ENCODE peak calls at places on chromosomes 12 and 14, in eight cellular contexts. One of them, this sample, is unnamed.

GRCh38 chr12:28622416-28622815 is 432.2 kb downstream of the CCDC91 start:
- DNase-seq in cardiac muscle cell: peak; percentile 65
- DNase-seq in GM23248: peak; percentile 78
- DNase-seq in mesenchymal stem cell: peak; percentile 38
- DNase-seq in ovary: no peak
- DNase-seq in uterus: no peak
- DNase-seq in HCT116: no peak
- DNase-seq in gastrocnemius medialis: no peak
- DNase-seq in this sample: no peak

GRCh38 chr12:41476499-41476898 is 288.4 kb downstream of the PDZRN4 start:
- DNase-seq in gastrocnemius medialis: no peak
- DNase-seq in cardiac muscle cell: no peak
- DNase-seq in ovary: no peak
- DNase-seq in GM23248: no peak
- DNase-seq in HCT116: no peak
- DNase-seq in uterus: no peak
- DNase-seq in mesenchymal stem cell: no peak
- DNase-seq in this sample: no peak

GRCh38 chr14:64061706-64062105 is 208.9 kb downstream of the SYNE2 start:
- DNase-seq in GM23248: no peak
- DNase-seq in ovary: no peak
- DNase-seq in gastrocnemius medialis: no peak
- DNase-seq in uterus: no peak
- DNase-seq in mesenchymal stem cell: no peak
- DNase-seq in cardiac muscle cell: no peak
- DNase-seq in HCT116: no peak
- DNase-seq in this sample: no peak

GRCh38 chr14:84340938-84341337 is 1189.0 kb upstream of the FLRT2 start:
- DNase-seq in mesenchymal stem cell: peak; percentile 76
- DNase-seq in ovary: no peak
- DNase-seq in GM23248: no peak
- DNase-seq in cardiac muscle cell: peak; percentile 46
- DNase-seq in HCT116: no peak
- DNase-seq in uterus: no peak
- DNase-seq in gastrocnemius medialis: no peak
- DNase-seq in this sample: no peak

GRCh38 chr12:73935817-73936216 is 601.8 kb upstream of the ATXN7L3B start:
- DNase-seq in HCT116: peak; percentile 24
- DNase-seq in uterus: no peak
- DNase-seq in GM23248: no peak
- DNase-seq in ovary: no peak
- DNase-seq in cardiac muscle cell: no peak
- DNase-seq in mesenchymal stem cell: peak; percentile 6
- DNase-seq in gastrocnemius medialis: no peak
- DNase-seq in this sample: no peak

GRCh38 chr14:33375781-33376180 is 437.1 kb downstream of the NPAS3 start:
- DNase-seq in HCT116: no peak
- DNase-seq in mesenchymal stem cell: no peak
- DNase-seq in cardiac muscle cell: peak; percentile 47
- DNase-seq in gastrocnemius medialis: no peak
- DNase-seq in uterus: no peak
- DNase-seq in ovary: no peak
- DNase-seq in GM23248: no peak
- DNase-seq in this sample: no peak

GRCh38 chr14:51157012-51157411 is 62.1 kb upstream of the TRIM9 start:
- DNase-seq in ovary: no peak
- DNase-seq in HCT116: peak; percentile 16
- DNase-seq in gastrocnemius medialis: no peak
- DNase-seq in cardiac muscle cell: peak; percentile 66
- DNase-seq in uterus: no peak
- DNase-seq in mesenchymal stem cell: peak; percentile 18
- DNase-seq in GM23248: peak; percentile 57
- DNase-seq in this sample: no peak

GRCh38 chr14:21526672-21527319 is 650 bp upstream of the SALL2 start:
- DNase-seq in uterus: no peak
- DNase-seq in gastrocnemius medialis: no peak
- DNase-seq in HCT116: no peak
- DNase-seq in mesenchymal stem cell: no peak
- DNase-seq in GM23248: no peak
- DNase-seq in cardiac muscle cell: no peak
- DNase-seq in ovary: no peak
- DNase-seq in this sample: no peak

GRCh38 chr14:21309238-21309636 is 29.4 kb downstream of the RPGRIP1 start:
- DNase-seq in GM23248: no peak
- DNase-seq in HCT116: no peak
- DNase-seq in cardiac muscle cell: no peak
- DNase-seq in ovary: no peak
- DNase-seq in mesenchymal stem cell: no peak
- DNase-seq in gastrocnemius medialis: no peak
- DNase-seq in uterus: no peak
- DNase-seq in this sample: no peak

GRCh38 chr12:124927325-124928094 is 13.1 kb upstream of the UBC start:
- DNase-seq in mesenchymal stem cell: peak; percentile 92
- DNase-seq in GM23248: peak; percentile 89
- DNase-seq in HCT116: peak; percentile 84
- DNase-seq in cardiac muscle cell: peak; percentile 84
- DNase-seq in gastrocnemius medialis: peak; percentile 91
- DNase-seq in uterus: peak; percentile 91
- DNase-seq in ovary: peak; percentile 91
- DNase-seq in this sample: peak; percentile 89

GRCh38 chr12:34287437-34287836 is 265.1 kb downstream of the ALG10 start:
- DNase-seq in cardiac muscle cell: no peak
- DNase-seq in HCT116: no peak
- DNase-seq in gastrocnemius medialis: no peak
- DNase-seq in mesenchymal stem cell: no peak
- DNase-seq in GM23248: no peak
- DNase-seq in ovary: no peak
- DNase-seq in uterus: no peak
- DNase-seq in this sample: no peak
- H3K9me3 ChIP-seq in cardiac muscle cell: peaks cover 4% of the 10 kb centered on the region
- H3K9me3 ChIP-seq in HCT116: peaks cover 8% of the 10 kb centered on the region
- H3K9me3 ChIP-seq in gastrocnemius medialis: no peaks in the 10 kb centered on the region
- H3K9me3 ChIP-seq in mesenchymal stem cell: peaks cover 38% of the 10 kb centered on the region
- H3K9me3 ChIP-seq in GM23248: no peaks in the 10 kb centered on the region
- H3K9me3 ChIP-seq in ovary: peaks cover 6% of the 10 kb centered on the region
- H3K9me3 ChIP-seq in uterus: no peaks in the 10 kb centered on the region
- H3K9me3 ChIP-seq in this sample: peaks cover 48% of the 10 kb centered on the region

DNA sequence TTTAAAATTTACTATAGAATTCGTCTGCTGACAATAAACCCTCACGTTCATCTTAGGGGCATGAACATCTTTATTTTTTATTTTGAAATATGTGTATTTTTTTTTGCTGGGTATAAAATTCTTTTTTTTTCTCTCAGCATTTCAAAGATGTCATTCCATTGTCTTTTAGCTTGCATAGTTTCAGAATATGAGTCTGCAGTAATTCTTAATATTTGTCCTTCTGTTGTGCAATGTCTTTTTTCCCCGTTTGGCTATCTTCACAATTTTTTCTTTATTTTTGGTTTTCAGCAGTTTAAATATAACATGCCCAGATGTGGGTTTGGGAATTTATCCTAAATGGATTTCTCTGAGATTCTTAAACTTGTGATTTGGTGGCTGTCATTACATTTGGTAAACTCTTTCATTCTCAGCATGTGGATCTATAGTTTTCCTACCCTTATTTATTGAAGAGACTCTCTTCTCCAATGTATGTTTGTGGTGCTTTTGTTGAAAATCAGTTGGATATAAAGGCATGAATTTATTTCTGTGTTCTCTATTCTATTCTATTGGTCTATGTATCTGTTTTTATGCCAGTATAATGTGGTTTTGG is 37.8 kb upstream of the PLBD1 start:
- DNase-seq in GM23248: peak; percentile 16
- DNase-seq in HCT116: no peak
- DNase-seq in uterus: no peak
- DNase-seq in cardiac muscle cell: no peak
- DNase-seq in mesenchymal stem cell: no peak
- DNase-seq in ovary: no peak
- DNase-seq in gastrocnemius medialis: no peak
- DNase-seq in this sample: no peak
- H3K9me3 ChIP-seq in GM23248: peaks cover 4% of the 10 kb centered on the region
- H3K9me3 ChIP-seq in HCT116: peaks cover 10% of the 10 kb centered on the region
- H3K9me3 ChIP-seq in uterus: no peaks in the 10 kb centered on the region
- H3K9me3 ChIP-seq in cardiac muscle cell: no peaks in the 10 kb centered on the region
- H3K9me3 ChIP-seq in mesenchymal stem cell: peaks cover 51% of the 10 kb centered on the region
- H3K9me3 ChIP-seq in ovary: no peaks in the 10 kb centered on the region
- H3K9me3 ChIP-seq in gastrocnemius medialis: peaks cover 7% of the 10 kb centered on the region
- H3K9me3 ChIP-seq in this sample: peaks cover 5% of the 10 kb centered on the region

DNA sequence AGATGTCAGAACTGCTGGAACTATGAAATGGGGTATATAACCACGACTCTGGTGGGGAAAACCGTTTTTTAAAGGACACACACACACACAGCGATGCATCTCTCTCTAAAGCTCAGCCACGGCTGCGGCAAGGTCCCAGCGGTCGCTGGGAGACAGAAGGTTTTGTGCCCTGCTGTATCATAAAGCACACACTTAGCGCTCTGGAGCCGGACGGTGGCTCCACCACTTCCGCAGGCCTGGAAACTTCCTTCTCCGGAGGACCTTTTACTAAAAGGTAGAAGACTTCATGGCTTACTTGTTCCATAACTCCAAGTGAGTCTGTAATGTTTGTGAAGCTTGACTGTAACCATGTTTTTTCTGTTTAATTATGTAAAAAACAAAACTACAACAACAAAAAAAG is 349.3 kb downstream of the DIO2 start:
- DNase-seq in GM23248: no peak
- DNase-seq in gastrocnemius medialis: no peak
- DNase-seq in uterus: no peak
- DNase-seq in cardiac muscle cell: no peak
- DNase-seq in HCT116: no peak
- DNase-seq in ovary: no peak
- DNase-seq in mesenchymal stem cell: no peak
- DNase-seq in this sample: no peak
- H3K9me3 ChIP-seq in GM23248: no peaks in the 10 kb centered on the region
- H3K9me3 ChIP-seq in gastrocnemius medialis: no peaks in the 10 kb centered on the region
- H3K9me3 ChIP-seq in uterus: no peaks in the 10 kb centered on the region
- H3K9me3 ChIP-seq in cardiac muscle cell: no peaks in the 10 kb centered on the region
- H3K9me3 ChIP-seq in HCT116: peaks cover 19% of the 10 kb centered on the region
- H3K9me3 ChIP-seq in ovary: no peaks in the 10 kb centered on the region
- H3K9me3 ChIP-seq in mesenchymal stem cell: no peaks in the 10 kb centered on the region
- H3K9me3 ChIP-seq in this sample: no peaks in the 10 kb centered on the region

GRCh38 chr14:105878125-105878524 is 351.7 kb downstream of the TMEM121 start:
- DNase-seq in cardiac muscle cell: no peak
- DNase-seq in mesenchymal stem cell: no peak
- DNase-seq in uterus: no peak
- DNase-seq in gastrocnemius medialis: peak; percentile 2
- DNase-seq in GM23248: no peak
- DNase-seq in ovary: no peak
- DNase-seq in HCT116: no peak
- DNase-seq in this sample: no peak

GRCh38 chr14:105880616-105881015 is 354.2 kb downstream of the TMEM121 start:
- DNase-seq in GM23248: no peak
- DNase-seq in ovary: peak; percentile 0
- DNase-seq in gastrocnemius medialis: peak; percentile 3
- DNase-seq in cardiac muscle cell: no peak
- DNase-seq in uterus: peak; percentile 7
- DNase-seq in mesenchymal stem cell: no peak
- DNase-seq in HCT116: no peak
- DNase-seq in this sample: no peak

GRCh38 chr14:105878554-105878953 is 352.2 kb downstream of the TMEM121 start:
- DNase-seq in gastrocnemius medialis: no peak
- DNase-seq in ovary: peak; percentile 4
- DNase-seq in GM23248: no peak
- DNase-seq in uterus: peak; percentile 3
- DNase-seq in HCT116: no peak
- DNase-seq in cardiac muscle cell: no peak
- DNase-seq in mesenchymal stem cell: no peak
- DNase-seq in this sample: no peak

GRCh38 chr14:105879867-105880561 is 353.6 kb downstream of the TMEM121 start:
- DNase-seq in uterus: peak; percentile 3
- DNase-seq in gastrocnemius medialis: peak; percentile 6
- DNase-seq in cardiac muscle cell: no peak
- DNase-seq in ovary: peak; percentile 6
- DNase-seq in mesenchymal stem cell: no peak
- DNase-seq in HCT116: no peak
- DNase-seq in GM23248: no peak
- DNase-seq in this sample: no peak

DNA sequence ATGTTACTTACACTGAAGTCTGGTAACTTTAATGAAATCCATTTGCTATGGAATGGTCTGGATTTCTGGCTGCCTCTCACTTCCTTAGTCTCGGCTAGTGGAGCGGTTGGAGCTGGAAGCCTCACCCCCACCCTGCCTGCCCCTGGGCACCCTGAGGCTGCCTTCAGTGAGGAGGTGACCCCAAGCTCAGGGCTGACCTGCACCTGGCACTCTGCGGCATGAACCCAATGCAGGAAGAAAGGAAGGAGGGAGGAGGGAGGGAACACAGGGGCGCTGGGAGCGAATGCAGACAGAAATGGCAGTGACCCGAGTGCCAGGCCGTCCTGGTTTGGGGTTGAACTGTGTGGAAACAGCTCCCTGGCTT is 353.1 kb downstream of the TMEM121 start:
- DNase-seq in HCT116: no peak
- DNase-seq in cardiac muscle cell: no peak
- DNase-seq in ovary: peak; percentile 3
- DNase-seq in uterus: peak; percentile 1
- DNase-seq in GM23248: no peak
- DNase-seq in mesenchymal stem cell: no peak
- DNase-seq in gastrocnemius medialis: no peak
- DNase-seq in this sample: peak; percentile 7
- H3K9me3 ChIP-seq in HCT116: no peaks in the 10 kb centered on the region
- H3K9me3 ChIP-seq in cardiac muscle cell: no peaks in the 10 kb centered on the region
- H3K9me3 ChIP-seq in ovary: no peaks in the 10 kb centered on the region
- H3K9me3 ChIP-seq in uterus: no peaks in the 10 kb centered on the region
- H3K9me3 ChIP-seq in GM23248: no peaks in the 10 kb centered on the region
- H3K9me3 ChIP-seq in mesenchymal stem cell: no peaks in the 10 kb centered on the region
- H3K9me3 ChIP-seq in gastrocnemius medialis: no peaks in the 10 kb centered on the region
- H3K9me3 ChIP-seq in this sample: no peaks in the 10 kb centered on the region

DNA sequence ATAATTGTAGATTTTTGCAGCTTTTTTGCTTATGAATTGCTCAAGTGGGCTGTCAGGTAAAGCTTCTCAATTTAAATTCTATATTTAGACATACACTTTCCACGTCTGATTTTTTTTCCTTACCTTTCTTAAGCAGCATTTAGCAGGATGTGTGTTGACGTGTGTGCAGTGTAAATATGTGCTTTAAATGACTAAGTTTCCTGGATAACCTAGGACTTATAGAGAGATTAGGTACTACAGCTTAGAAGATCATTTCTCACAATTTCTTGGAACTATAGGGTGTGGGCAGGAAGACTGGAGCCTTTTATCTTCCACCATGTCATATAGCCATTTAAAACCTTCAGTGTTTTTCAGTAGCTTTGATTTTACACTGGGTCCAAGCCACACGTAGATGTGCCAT is 263.5 kb downstream of the NOVA1 start:
- DNase-seq in uterus: no peak
- DNase-seq in GM23248: no peak
- DNase-seq in cardiac muscle cell: no peak
- DNase-seq in mesenchymal stem cell: no peak
- DNase-seq in ovary: no peak
- DNase-seq in HCT116: no peak
- DNase-seq in gastrocnemius medialis: no peak
- DNase-seq in this sample: no peak
- H3K9me3 ChIP-seq in uterus: no peaks in the 10 kb centered on the region
- H3K9me3 ChIP-seq in GM23248: no peaks in the 10 kb centered on the region
- H3K9me3 ChIP-seq in cardiac muscle cell: no peaks in the 10 kb centered on the region
- H3K9me3 ChIP-seq in mesenchymal stem cell: no peaks in the 10 kb centered on the region
- H3K9me3 ChIP-seq in ovary: no peaks in the 10 kb centered on the region
- H3K9me3 ChIP-seq in HCT116: peaks cover 5% of the 10 kb centered on the region
- H3K9me3 ChIP-seq in gastrocnemius medialis: no peaks in the 10 kb centered on the region
- H3K9me3 ChIP-seq in this sample: no peaks in the 10 kb centered on the region

GRCh38 chr12:132937476-132937875 is 18.6 kb downstream of the ZNF605 start:
- DNase-seq in GM23248: no peak
- DNase-seq in ovary: no peak
- DNase-seq in uterus: no peak
- DNase-seq in gastrocnemius medialis: no peak
- DNase-seq in mesenchymal stem cell: no peak
- DNase-seq in HCT116: no peak
- DNase-seq in cardiac muscle cell: no peak
- DNase-seq in this sample: no peak
- H3K9me3 ChIP-seq in GM23248: peaks cover 6% of the 10 kb centered on the region
- H3K9me3 ChIP-seq in ovary: peaks cover 43% of the 10 kb centered on the region
- H3K9me3 ChIP-seq in uterus: no peaks in the 10 kb centered on the region
- H3K9me3 ChIP-seq in gastrocnemius medialis: peaks cover 8% of the 10 kb centered on the region
- H3K9me3 ChIP-seq in mesenchymal stem cell: peaks cover 78% of the 10 kb centered on the region
- H3K9me3 ChIP-seq in HCT116: peaks cover 18% of the 10 kb centered on the region
- H3K9me3 ChIP-seq in cardiac muscle cell: no peaks in the 10 kb centered on the region
- H3K9me3 ChIP-seq in this sample: peaks cover 60% of the 10 kb centered on the region

This sample was measured in naive thymus-derived CD4-positive, alpha-beta T cell.